ENCODE peak calls at places on chromosomes 3 and 15, in five cellular contexts. N is H9, K is A549, C is stomach, E is uterus. X is an unnamed sample.

GRCh38 chr15:89203705-89204273 is 17.6 kb downstream of the RLBP1 start:
- DNase-seq in N (no peak), K (no peak), C (no peak), E (no peak), X (no peak)

GRCh38 chr3:64684715-64685261 is 3.0 kb downstream of the ADAMTS9 start:
- DNase-seq in N (peak), K (no peak), C (no peak), E (peak), X (no peak)

GRCh38 chr15:88604972-88605506 is 16.1 kb upstream of the AEN start:
- DNase-seq in N (no peak), K (no peak), C (no peak), E (no peak), X (no peak)

GRCh38 chr3:100796556-100796955 is 87.3 kb downstream of the TFG start:
- DNase-seq in N (no peak), K (no peak), C (no peak), E (no peak), X (no peak)

GRCh38 chr3:67037615-67038014 is 39.5 kb downstream of the KBTBD8 start:
- DNase-seq in N (no peak), K (no peak), C (no peak), E (no peak), X (no peak)

GRCh38 chr3:128273841-128274573 is 120.7 kb downstream of the EEFSEC start:
- DNase-seq in N (peak), K (no peak), C (no peak), E (no peak), X (no peak)

GRCh38 chr3:122857019-122857418 is 62.1 kb downstream of the SLC49A4 start:
- DNase-seq in N (no peak), K (no peak), C (no peak), E (no peak), X (no peak)

GRCh38 chr3:140664111-140664510 is 13.8 kb upstream of the TRIM42 start:
- DNase-seq in N (no peak), K (no peak), C (no peak), E (no peak), X (no peak)

GRCh38 chr3:185151959-185152432 is 864 bp downstream of the C3orf70 start:
- DNase-seq in N (no peak), K (no peak), C (no peak), E (peak), X (no peak)

GRCh38 chr3:184968115-184968514 is 156.1 kb downstream of the VPS8 start:
- DNase-seq in N (no peak), K (no peak), C (no peak), E (no peak), X (no peak)

GRCh38 chr3:4741404-4742307 is 237.6 kb upstream of the BHLHE40 start:
- DNase-seq in N (no peak), K (peak), C (peak), E (peak), X (peak)

GRCh38 chr3:33441322-33441976 is 1.2 kb upstream of the UBP1 start:
- DNase-seq in N (no peak), K (no peak), C (no peak), E (peak), X (no peak)

GRCh38 chr3:47613723-47614122 is 35.1 kb upstream of the CSPG5 start:
- DNase-seq in N (no peak), K (no peak), C (no peak), E (no peak), X (no peak)

GRCh38 chr15:98401029-98401428 is 247.3 kb upstream of the IGF1R start:
- DNase-seq in N (no peak), K (no peak), C (no peak), E (no peak), X (no peak)

GRCh38 chr3:126058666-126059065 is 25.3 kb downstream of the SLC41A3 start:
- DNase-seq in N (no peak), K (no peak), C (no peak), E (no peak), X (no peak)

GRCh38 chr3:196666001-196666867 is 26.7 kb downstream of the NRROS start:
- DNase-seq in N (peak), K (no peak), C (no peak), E (no peak), X (peak)

GRCh38 chr15:59885832-59886231 is 118.3 kb upstream of the FOXB1 start:
- DNase-seq in N (no peak), K (no peak), C (no peak), E (no peak), X (peak)

GRCh38 chr15:82810061-82810862 is 834 bp downstream of the WHAMM start:
- DNase-seq in N (peak), K (no peak), C (peak), E (peak), X (no peak)

GRCh38 chr15:68274184-68274848 is 3.2 kb upstream of the FEM1B start:
- DNase-seq in N (no peak), K (no peak), C (no peak), E (no peak), X (no peak)

GRCh38 chr3:29478671-29479070 is 197.8 kb downstream of the RBMS3 start:
- DNase-seq in N (no peak), K (no peak), C (no peak), E (no peak), X (no peak)

GRCh38 chr15:43511012-43511885 is 6.2 kb upstream of the MAP1A start:
- DNase-seq in N (peak), K (peak), C (no peak), E (no peak), X (no peak)

GRCh38 chr15:82044373-82045178 is 1.2 kb downstream of the MEX3B start:
- DNase-seq in N (peak), K (peak), C (no peak), E (peak), X (no peak)

GRCh38 chr15:27784107-27784506 is 315.0 kb downstream of the OCA2 start:
- DNase-seq in N (no peak), K (no peak), C (no peak), E (no peak), X (no peak)

GRCh38 chr3:188649521-188649920 is 495.6 kb downstream of the LPP start:
- DNase-seq in N (no peak), K (no peak), C (no peak), E (no peak), X (no peak)

GRCh38 chr15:63238796-63239195 is 38.6 kb upstream of the APH1B start:
- DNase-seq in N (no peak), K (no peak), C (no peak), E (no peak), X (peak)

GRCh38 chr3:69738291-69738690 is 973 bp upstream of the MITF start:
- DNase-seq in N (no peak), K (no peak), C (no peak), E (no peak), X (no peak)

GRCh38 chr3:352599-352998 is 156.0 kb downstream of the CHL1 start:
- DNase-seq in N (no peak), K (no peak), C (no peak), E (no peak), X (no peak)

GRCh38 chr15:90086868-90087268 is 15.4 kb downstream of the IDH2 start:
- DNase-seq in N (peak), K (peak), C (no peak), E (no peak), X (no peak)

GRCh38 chr3:48598323-48599076 is 3.4 kb upstream of the COL7A1 start:
- DNase-seq in N (no peak), K (peak), C (no peak), E (peak), X (peak)

GRCh38 chr3:66220602-66221377 is at the start of gene SLC25A26:
- DNase-seq in N (peak), K (peak), C (peak), E (peak), X (peak)

GRCh38 chr15:67707520-67708283 is 117.6 kb upstream of the SKOR1 start:
- DNase-seq in N (peak), K (no peak), C (no peak), E (no peak), X (no peak)

GRCh38 chr3:172189987-172190603 is 150.7 kb downstream of the FNDC3B start:
- DNase-seq in N (no peak), K (no peak), C (no peak), E (no peak), X (no peak)

GRCh38 chr15:64774556-64775523 is 549 bp downstream of the RBPMS2 start:
- DNase-seq in N (no peak), K (no peak), C (peak), E (peak), X (no peak)

GRCh38 chr3:46400000-46400734 is 6.7 kb downstream of the CCR5AS start:
- DNase-seq in N (no peak), K (no peak), C (no peak), E (no peak), X (no peak)

GRCh38 chr15:61657461-61657860 is 402.8 kb downstream of the VPS13C start:
- DNase-seq in N (no peak), K (no peak), C (no peak), E (no peak), X (no peak)

GRCh38 chr3:107217161-107217560 is 160.1 kb upstream of the CCDC54 start:
- DNase-seq in N (no peak), K (no peak), C (no peak), E (no peak), X (peak)

GRCh38 chr3:33918357-33918756 is 119.9 kb downstream of the PDCD6IP start:
- DNase-seq in N (no peak), K (no peak), C (no peak), E (no peak), X (no peak)

GRCh38 chr3:142735462-142735861 is 11.6 kb downstream of the TRPC1 start:
- DNase-seq in N (no peak), K (no peak), C (no peak), E (no peak), X (no peak)

GRCh38 chr3:142732066-142732465 is 8.2 kb downstream of the TRPC1 start:
- DNase-seq in N (no peak), K (no peak), C (no peak), E (no peak), X (no peak)

DNA sequence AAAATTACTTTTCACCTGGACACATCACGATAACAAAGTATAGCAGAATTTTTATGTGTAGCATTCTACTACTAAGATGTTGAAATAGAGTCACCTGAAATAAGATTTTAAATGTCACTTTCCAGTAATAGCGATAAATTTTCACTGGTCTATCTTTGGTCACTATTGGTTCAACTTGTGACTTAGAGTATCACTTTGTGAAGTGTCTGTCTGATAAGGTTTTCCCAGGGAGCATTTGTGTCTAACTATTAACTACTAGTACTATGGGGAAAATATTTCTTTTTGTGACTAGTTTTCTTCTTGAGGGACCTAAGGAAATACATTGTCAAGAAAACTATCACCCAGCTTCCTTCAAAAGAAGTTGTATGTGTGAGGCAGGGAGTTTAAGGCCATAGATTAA is 11.0 kb downstream of the TRPC1 start:
- DNase-seq in N (no peak), K (no peak), C (no peak), E (no peak), X (no peak)
- H3K27ac ChIP-seq in N (no peak), K (no peak), C (no peak), E (no peak), X (no peak)

DNA sequence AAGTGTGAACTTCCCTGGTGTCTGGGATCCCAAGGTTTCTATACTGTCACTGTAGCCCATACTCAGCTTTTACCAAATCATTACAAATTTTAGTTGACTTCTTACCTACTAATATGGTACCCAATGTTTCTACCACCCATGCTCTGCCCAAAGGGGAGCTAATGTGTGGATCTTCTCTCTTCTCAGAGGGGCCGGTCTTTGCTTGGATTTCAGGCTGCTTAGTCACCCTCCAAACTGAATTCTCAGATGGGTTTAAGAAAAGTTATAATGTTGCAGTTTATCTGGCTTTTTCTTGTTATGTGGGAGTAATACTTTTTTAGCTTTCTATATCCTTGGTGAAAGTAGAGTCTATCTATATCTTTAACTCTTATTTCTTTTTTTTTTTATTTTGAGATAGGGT is 67.1 kb upstream of the AKAP13 start:
- DNase-seq in N (no peak), K (no peak), C (no peak), E (no peak), X (no peak)
- H3K27ac ChIP-seq in N (no peak), K (no peak), C (no peak), E (no peak), X (no peak)

DNA sequence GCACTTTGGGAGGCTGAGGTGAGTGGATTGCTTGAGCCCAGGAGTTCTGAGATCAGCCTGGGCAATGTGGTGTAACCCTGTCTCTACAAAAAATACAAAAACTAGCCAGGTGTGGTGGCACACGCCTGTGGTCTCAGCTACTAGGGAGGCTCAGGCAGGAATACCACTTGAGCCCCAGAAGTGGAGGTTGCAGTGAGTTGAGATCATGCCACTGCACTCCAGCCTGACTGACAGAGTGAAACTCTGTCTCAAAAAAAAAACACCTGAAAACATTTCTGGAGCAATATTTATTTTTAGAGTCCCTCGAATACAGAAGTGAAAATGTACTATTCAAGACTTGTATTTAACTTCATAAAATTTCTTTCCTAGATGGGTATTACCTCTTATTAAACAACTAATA is 4.6 kb downstream of the SPCS1 start:
- DNase-seq in N (no peak), K (no peak), C (no peak), E (no peak), X (no peak)
- H3K27ac ChIP-seq in N (no peak), K (no peak), C (no peak), E (no peak), X (no peak)

GRCh38 chr15:71480566-71480965 is 329.8 kb upstream of the NR2E3 start:
- DNase-seq in N (no peak), K (no peak), C (no peak), E (no peak), X (no peak)

GRCh38 chr15:71484080-71484479 is 326.3 kb upstream of the NR2E3 start:
- DNase-seq in N (no peak), K (no peak), C (no peak), E (no peak), X (no peak)

GRCh38 chr15:71489570-71489969 is 320.8 kb upstream of the NR2E3 start:
- DNase-seq in N (no peak), K (no peak), C (no peak), E (no peak), X (no peak)

GRCh38 chr15:71485094-71485693 is 325.2 kb upstream of the NR2E3 start:
- DNase-seq in N (no peak), K (peak), C (no peak), E (no peak), X (no peak)
- H3K27ac ChIP-seq in N (no peak), K (no peak), C (no peak), E (no peak), X (no peak)

GRCh38 chr3:21705769-21706168 is 45.2 kb downstream of the ZNF385D start:
- DNase-seq in N (no peak), K (no peak), C (peak), E (peak), X (peak)
- H3K27ac ChIP-seq in N (no peak), K (no peak), C (no peak), E (no peak), X (peak)

GRCh38 chr15:48972750-48973503 is 9.2 kb upstream of the SHC4 start:
- DNase-seq in N (no peak), K (no peak), C (no peak), E (no peak), X (no peak)

GRCh38 chr15:48978638-48979037 is 14.9 kb upstream of the SHC4 start:
- DNase-seq in N (no peak), K (no peak), C (no peak), E (no peak), X (no peak)

GRCh38 chr15:48975713-48976419 is 12.1 kb upstream of the SHC4 start:
- DNase-seq in N (peak), K (peak), C (peak), E (peak), X (peak)

GRCh38 chr15:48974865-48975264 is 11.1 kb upstream of the SHC4 start:
- DNase-seq in N (peak), K (peak), C (no peak), E (no peak), X (no peak)

DNA sequence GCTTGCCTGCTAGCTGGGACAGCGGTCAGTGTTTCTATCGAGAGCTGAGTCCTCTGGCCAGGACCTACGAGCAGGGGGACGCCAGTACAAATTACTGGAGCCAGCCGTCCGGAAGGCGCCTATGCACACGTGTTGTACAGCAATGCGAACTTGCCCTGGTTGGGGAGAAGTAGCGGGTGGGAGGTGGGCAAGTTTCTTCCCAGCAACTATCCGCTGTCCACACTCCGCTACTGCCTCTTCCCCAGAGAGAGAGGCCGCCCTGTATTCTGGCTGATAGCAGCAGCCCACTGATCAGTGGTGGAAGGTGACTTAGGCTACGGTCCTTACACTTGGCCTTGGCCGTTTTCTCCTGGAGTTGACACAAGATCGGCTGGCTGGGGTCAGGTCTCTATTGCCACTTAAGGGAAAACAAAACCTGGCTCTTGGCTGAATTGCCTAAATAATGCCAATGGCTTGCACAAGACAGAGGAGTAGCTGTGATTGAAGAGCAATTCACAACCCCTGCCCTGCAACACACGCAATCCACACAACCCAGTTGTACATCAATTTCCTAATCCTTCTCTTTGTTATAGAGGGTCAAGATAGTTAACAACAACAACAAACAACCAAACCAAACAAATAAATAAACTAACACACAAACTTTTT is 12.8 kb upstream of the SHC4 start:
- DNase-seq in N (no peak), K (no peak), C (no peak), E (no peak), X (no peak)
- H3K27ac ChIP-seq in N (no peak), K (peak), C (no peak), E (peak), X (no peak)

DNA sequence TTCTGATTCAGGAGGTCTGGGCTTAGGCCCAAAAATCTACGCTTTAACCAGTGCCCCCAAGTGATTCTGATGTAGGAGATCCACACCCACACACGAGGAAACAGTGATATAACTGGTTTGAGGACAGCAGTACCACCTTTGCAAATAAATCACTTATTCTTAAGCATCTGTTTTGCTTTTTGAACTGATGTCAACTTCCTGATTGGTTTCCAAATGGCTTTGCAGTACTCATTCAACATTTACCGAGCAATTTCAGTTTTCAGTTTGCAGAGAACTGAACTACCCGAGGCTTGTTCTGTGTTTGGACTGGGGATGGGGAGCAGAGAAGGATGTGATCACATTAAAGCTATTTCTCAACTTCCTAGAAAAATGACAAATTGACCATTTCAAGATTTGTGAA is 1.1 kb upstream of the GYG1 start:
- DNase-seq in N (no peak), K (no peak), C (no peak), E (peak), X (no peak)
- H3K27ac ChIP-seq in N (no peak), K (no peak), C (no peak), E (peak), X (no peak)

DNA sequence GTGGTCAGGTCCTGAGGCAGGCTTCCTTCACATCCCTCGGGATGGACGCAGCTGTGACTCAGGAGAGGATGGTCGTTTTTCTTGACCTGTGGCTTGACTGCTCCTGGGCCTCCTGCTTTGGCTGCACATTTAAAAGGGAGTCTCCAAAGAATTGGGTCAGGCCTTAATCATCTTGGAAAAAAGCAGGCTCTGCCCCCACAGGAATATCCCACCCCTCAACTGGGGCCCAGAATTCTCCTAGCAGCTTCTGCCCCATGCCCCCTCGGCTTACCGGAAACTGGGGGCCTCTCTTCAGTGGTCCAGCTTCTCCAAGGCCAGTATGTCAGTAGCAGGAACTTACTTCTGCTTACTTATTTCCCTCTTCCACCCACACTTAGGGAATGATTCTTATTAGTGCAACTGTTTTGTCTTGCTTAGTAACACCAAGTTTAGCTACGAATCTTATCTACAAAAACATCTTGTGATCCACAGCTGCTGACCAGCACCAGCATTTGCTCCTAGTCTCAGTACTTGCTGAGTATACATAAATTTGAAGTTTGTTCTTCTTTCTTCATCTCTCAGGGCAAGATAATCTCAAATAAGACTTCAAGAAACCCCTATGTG is 35.7 kb downstream of the ATG7 start:
- DNase-seq in N (no peak), K (no peak), C (no peak), E (no peak), X (no peak)
- H3K27ac ChIP-seq in N (no peak), K (no peak), C (no peak), E (peak), X (no peak)

X was measured in epithelial cell of prostate.